ENCODE peak calls at places on chromosomes 12 and 14, in eight cellular contexts. X, M, P, U, G, E, H and R are unnamed samples.

GRCh38 chr14:99267871-99268775 is 3.9 kb downstream of the BCL11B start:
- DNase-seq in X (no peak), H (no peak), M (no peak), E (no peak), U (no peak), G (no peak), P (no peak), R (no peak)

GRCh38 chr12:120489018-120489417 is 6.9 kb upstream of the DYNLL1 start:
- DNase-seq in M (no peak), U (no peak), G (no peak), H (peak), X (no peak), P (no peak), E (no peak), R (no peak)

GRCh38 chr12:93670104-93670503 is 7.1 kb upstream of the CRADD start:
- DNase-seq in E (no peak), M (no peak), G (no peak), U (no peak), H (no peak), X (no peak), P (no peak), R (no peak)

GRCh38 chr14:102733326-102733725 is 43.9 kb upstream of the TRAF3 start:
- DNase-seq in M (no peak), X (no peak), U (no peak), E (no peak), G (no peak), P (no peak), H (no peak), R (no peak)

GRCh38 chr12:29026419-29026818 is 122.7 kb upstream of the FAR2 start:
- DNase-seq in G (no peak), H (no peak), M (no peak), E (no peak), U (peak), P (no peak), X (no peak), R (no peak)

GRCh38 chr14:61505815-61506809 is 184.7 kb downstream of the PRKCH start:
- DNase-seq in E (no peak), U (peak), X (no peak), H (peak), M (no peak), P (no peak), G (no peak), R (no peak)

GRCh38 chr12:109863961-109864712 is 16.2 kb downstream of the GLTP start:
- DNase-seq in X (no peak), U (no peak), G (no peak), P (no peak), E (no peak), M (no peak), H (peak), R (peak)

GRCh38 chr12:14410841-14411569 is 45.5 kb downstream of the ATF7IP start:
- DNase-seq in U (peak), G (no peak), M (no peak), H (no peak), E (no peak), P (no peak), X (no peak), R (no peak)

GRCh38 chr12:115648463-115648862 is 629.0 kb downstream of the MED13L start:
- DNase-seq in H (no peak), G (no peak), M (no peak), X (no peak), P (no peak), U (no peak), E (no peak), R (no peak)

GRCh38 chr12:120939523-120939922 is 35.4 kb upstream of the SPPL3 start:
- DNase-seq in P (no peak), E (peak), X (no peak), G (peak), U (no peak), M (no peak), H (no peak), R (no peak)

GRCh38 chr12:42846782-42847181 is 257.2 kb upstream of the PRICKLE1 start:
- DNase-seq in U (no peak), P (no peak), M (no peak), E (no peak), G (no peak), H (peak), X (no peak), R (no peak)

GRCh38 chr12:11836282-11836963 is 186.9 kb downstream of the ETV6 start:
- DNase-seq in G (no peak), H (no peak), X (no peak), E (peak), P (no peak), U (no peak), M (no peak), R (no peak)

GRCh38 chr14:34257505-34257904 is 204.5 kb downstream of the SPTSSA start:
- DNase-seq in H (no peak), G (no peak), M (no peak), P (no peak), E (no peak), X (no peak), U (no peak), R (no peak)

GRCh38 chr14:29668201-29668600 is 259.4 kb downstream of the PRKD1 start:
- DNase-seq in H (no peak), M (no peak), E (no peak), P (no peak), X (no peak), U (peak), G (no peak), R (no peak)

GRCh38 chr14:104795781-104796681 is 483 bp upstream of the AKT1 start:
- DNase-seq in U (no peak), P (peak), H (no peak), M (no peak), G (no peak), X (peak), E (no peak), R (no peak)

GRCh38 chr14:95460647-95461478 is 55.6 kb downstream of the SYNE3 start:
- DNase-seq in M (no peak), P (peak), E (no peak), H (peak), X (no peak), G (no peak), U (peak), R (peak)

GRCh38 chr12:51846911-51847829 is 1.3 kb downstream of the FIGNL2 start:
- DNase-seq in G (no peak), E (peak), M (no peak), X (peak), U (no peak), H (no peak), P (peak), R (no peak)

GRCh38 chr12:79681008-79681590 is 9.7 kb downstream of the PAWR start:
- DNase-seq in E (no peak), X (no peak), G (no peak), P (no peak), U (peak), H (peak), M (no peak), R (peak)

GRCh38 chr14:94823556-94824341 is 53.8 kb upstream of the GSC start:
- DNase-seq in G (no peak), U (peak), X (no peak), P (no peak), M (no peak), H (no peak), E (no peak), R (peak)

GRCh38 chr12:132578118-132578517 is 32.3 kb downstream of the LRCOL1 start:
- DNase-seq in H (no peak), M (no peak), E (no peak), G (no peak), X (no peak), P (no peak), U (no peak), R (no peak)

GRCh38 chr12:103495158-103495782 is 498 bp downstream of the C12orf42 start:
- DNase-seq in H (no peak), U (no peak), X (peak), G (no peak), E (peak), M (no peak), P (no peak), R (no peak)

GRCh38 chr12:6822461-6823135 is 977 bp downstream of the GPR162 start:
- DNase-seq in M (no peak), P (no peak), E (no peak), U (no peak), H (no peak), G (no peak), X (no peak), R (no peak)

GRCh38 chr12:106736051-106736957 is 38.2 kb upstream of the RIC8B start:
- DNase-seq in X (no peak), U (no peak), M (no peak), H (no peak), G (no peak), E (no peak), P (no peak), R (no peak)

DNA sequence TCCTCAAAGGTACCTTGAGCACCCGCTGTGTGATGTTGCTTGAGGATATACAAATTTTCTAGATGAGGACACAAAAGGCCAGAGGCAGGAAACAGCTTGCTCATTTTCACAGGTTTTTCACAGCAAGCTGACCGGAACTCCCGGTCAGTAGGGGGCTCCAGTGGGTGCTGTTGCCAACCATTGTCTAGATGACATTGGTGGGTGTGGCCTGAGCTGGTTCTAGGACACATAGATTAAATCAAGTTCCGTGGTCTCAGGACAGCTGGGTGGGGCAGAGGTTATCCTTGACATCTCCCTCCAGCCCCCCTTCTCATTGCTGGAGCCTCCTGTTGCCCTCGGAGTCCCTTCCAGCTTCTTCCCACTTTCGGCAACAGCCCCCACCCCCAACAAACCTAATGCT is 153.6 kb upstream of the FKBP4 start:
- DNase-seq in X (no peak), U (peak), G (peak), H (peak), E (no peak), P (no peak), M (no peak), R (peak)
- H3K27ac ChIP-seq in X (no peak), U (peak), G (peak), H (peak), E (no peak), P (no peak), M (no peak), R (peak)

DNA sequence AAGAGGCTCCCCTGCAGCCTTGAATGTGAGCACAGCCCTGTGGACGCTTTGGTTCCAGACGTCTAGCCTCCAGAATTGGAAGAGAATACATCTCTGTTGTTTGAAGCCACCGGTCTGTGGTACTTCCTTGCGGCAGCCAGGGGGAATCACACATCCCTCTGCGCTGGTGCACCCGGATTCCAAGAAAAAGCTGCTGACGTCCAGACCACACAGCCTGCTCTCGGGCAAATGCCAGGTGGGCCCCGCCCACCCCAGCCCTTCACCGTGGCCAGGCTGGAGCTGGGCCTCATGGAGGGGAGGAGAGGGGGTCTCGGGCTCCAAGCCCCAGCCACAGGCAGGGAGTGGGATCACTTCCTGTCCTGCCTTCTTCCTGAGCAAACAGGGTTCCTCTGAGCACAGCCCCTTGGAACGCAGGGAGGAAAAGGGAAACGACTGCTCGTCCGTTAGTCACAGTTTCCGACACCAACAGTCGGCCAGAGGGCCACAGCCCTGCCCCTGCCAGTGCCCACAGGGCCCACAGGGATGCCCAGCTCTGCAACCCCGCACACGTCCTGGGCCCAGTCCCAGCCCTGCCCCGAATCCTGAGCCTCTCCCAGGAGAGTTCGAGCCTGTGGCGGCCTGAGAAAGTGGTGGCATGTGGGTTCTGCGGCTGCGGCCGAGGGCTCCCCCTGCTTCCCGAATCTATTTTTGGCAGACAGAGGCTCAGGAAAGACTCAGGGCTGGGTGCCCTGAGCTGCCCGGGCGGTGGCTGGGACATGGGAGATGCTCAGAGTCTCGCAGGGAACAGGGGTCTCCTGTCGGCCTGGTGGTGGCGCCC is 85.3 kb downstream of the RFLNA start:
- DNase-seq in P (peak), E (peak), M (no peak), H (peak), U (peak), X (no peak), G (no peak), R (peak)
- TF ChIP-seq CTCF in P (peak), E (peak), M (no peak), H (peak), U (peak), X (no peak), G (peak), R (peak)

GRCh38 chr14:39174560-39175444 is at the start of gene PNN:
- DNase-seq in H (peak), P (peak), G (peak), M (peak), X (peak), U (peak), E (peak), R (peak)
- H3K4me3 ChIP-seq in H (peak), P (peak), G (peak), M (peak), X (peak), U (peak), E (peak), R (peak)

DNA sequence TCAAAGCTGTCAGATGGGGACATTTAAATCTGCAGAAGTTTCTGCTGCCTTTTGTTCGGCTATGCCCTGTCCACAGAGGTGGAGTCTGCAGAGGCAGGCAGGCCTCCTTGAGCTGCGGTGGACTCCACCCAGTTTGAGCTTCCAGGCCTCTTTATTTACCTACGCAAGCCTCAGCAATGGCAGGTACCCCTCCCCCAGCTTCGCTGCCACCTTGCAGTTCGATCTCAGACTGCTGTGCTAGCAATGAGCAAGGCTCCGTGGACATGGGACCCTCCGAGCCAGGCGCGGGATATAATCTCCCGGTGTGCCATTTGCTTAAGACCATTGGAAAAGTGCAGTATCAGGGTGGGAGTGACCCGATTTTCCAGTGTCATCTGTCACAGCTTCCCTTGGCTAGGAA is 115.5 kb downstream of the FUT8 start:
- DNase-seq in X (no peak), G (no peak), H (no peak), U (no peak), M (no peak), E (no peak), P (no peak), R (no peak)
- H3K27ac ChIP-seq in X (no peak), G (no peak), H (no peak), U (no peak), M (no peak), E (no peak), P (no peak), R (no peak)